ENCODE peak calls at places on chromosomes 11 and 22, in six cellular contexts. R is midbrain; J is HAP-1; K is GM12865; L is DMS53; H is effector CD8-positive, alpha-beta T cell. O is an unnamed sample.
A peak's percentile ranks its signal among the peaks of the same experiment; 100 is the strongest.

GRCh38 chr11:77217156-77217555 is 84.3 kb downstream of the GDPD4 start:
- DNase-seq in K (no peak), R (no peak), H (no peak), L (no peak), J (no peak), O (no peak)

GRCh38 chr11:22449441-22449840 is 111.3 kb downstream of the SLC17A6 start:
- DNase-seq in R (no peak), K (no peak), J (no peak), L (no peak), H (no peak), O (no peak)

GRCh38 chr11:69573751-69574382 is 67.1 kb upstream of the CCND1 start:
- DNase-seq in K (no peak), J (no peak), L (no peak), H (no peak), R (no peak), O (no peak)

GRCh38 chr11:103110406-103110805 is 1.2 kb downstream of the DYNC2H1 start:
- DNase-seq in H (no peak), J (no peak), K (no peak), L (peak; percentile 41), R (no peak), O (peak; percentile 14)

GRCh38 chr11:134483857-134484256 is 71.8 kb upstream of the B3GAT1 start:
- DNase-seq in J (no peak), R (no peak), L (no peak), K (no peak), H (no peak), O (no peak)

GRCh38 chr11:88484873-88485621 is 147.5 kb upstream of the CTSC start:
- DNase-seq in K (peak; percentile 73), H (no peak), R (peak; percentile 6), J (peak; percentile 46), L (peak; percentile 88), O (no peak)

GRCh38 chr11:47905358-47906059 is 57.4 kb upstream of the NUP160 start:
- DNase-seq in H (no peak), J (no peak), K (no peak), L (no peak), R (no peak), O (no peak)

GRCh38 chr11:86670179-86670578 is 2.2 kb downstream of the ME3 start:
- DNase-seq in L (no peak), J (no peak), H (no peak), R (no peak), K (no peak), O (no peak)

GRCh38 chr22:36860017-36860416 is 789 bp upstream of the NCF4 start:
- DNase-seq in R (no peak), K (peak; percentile 34), L (no peak), J (no peak), H (no peak), O (no peak)

GRCh38 chr11:2769779-2770555 is 70.2 kb upstream of the KCNQ1OT1 start:
- DNase-seq in K (no peak), J (peak; percentile 6), R (no peak), L (no peak), H (no peak), O (no peak)

GRCh38 chr11:14454861-14455632 is 44.6 kb downstream of the COPB1 start:
- DNase-seq in H (no peak), K (peak; percentile 31), J (no peak), L (peak; percentile 52), R (no peak), O (no peak)

GRCh38 chr11:15114501-15115475 is at the start of gene INSC:
- DNase-seq in L (peak; percentile 34), R (no peak), K (no peak), J (no peak), H (no peak), O (no peak)

GRCh38 chr11:73317373-73317772 is 9.3 kb downstream of the ARHGEF17 start:
- DNase-seq in J (no peak), K (no peak), R (peak; percentile 81), H (no peak), L (no peak), O (no peak)

GRCh38 chr11:78782725-78783124 is 208.1 kb upstream of the NARS2 start:
- DNase-seq in R (no peak), J (no peak), L (no peak), K (no peak), H (no peak), O (no peak)